ENCODE peak calls at places on chromosome 10, in four cellular contexts. F is lower lobe of right lung; X is NCI-H524 treated with DMSO at 0.1 percent for 48 hours; Z is activated CD4-positive, alpha-beta T cell treated with anti-CD3 and anti-CD28 coated beads for 24 hours. D is an unnamed sample.

GRCh38 chr10:114281461-114281860 is 42.4 kb downstream of the VWA2 start:
- DNase-seq in F (no peak), X (no peak), Z (no peak), D (no peak)

GRCh38 chr10:132849546-132850031 is 63.6 kb upstream of the NKX6-2 start:
- DNase-seq in F (no peak), X (no peak), Z (no peak), D (no peak)

GRCh38 chr10:74056081-74056818 is 58.3 kb downstream of the VCL start:
- DNase-seq in F (no peak), X (no peak), Z (no peak), D (no peak)

GRCh38 chr10:52864459-52865106 is 92.0 kb upstream of the MBL2 start:
- DNase-seq in F (no peak), X (no peak), Z (no peak), D (no peak)

GRCh38 chr10:66535418-66535817 is 390.4 kb upstream of the LRRTM3 start:
- DNase-seq in F (no peak), X (no peak), Z (no peak), D (no peak)

GRCh38 chr10:86311900-86312299 is 54.7 kb downstream of the GRID1 start:
- DNase-seq in F (no peak), X (no peak), Z (no peak), D (no peak)

GRCh38 chr10:117224881-117225280 is 16.0 kb upstream of the SLC18A2 start:
- DNase-seq in F (no peak), X (no peak), Z (no peak), D (no peak)

GRCh38 chr10:85105614-85106013 is 777.2 kb downstream of the CCSER2 start:
- DNase-seq in F (no peak), X (no peak), Z (no peak), D (no peak)

GRCh38 chr10:92834331-92834730 is 14.0 kb upstream of the EXOC6 start:
- DNase-seq in F (no peak), X (no peak), Z (no peak), D (no peak)

GRCh38 chr10:49446031-49446430 is 50.1 kb upstream of the DRGX start:
- DNase-seq in F (no peak), X (no peak), Z (no peak), D (no peak)

GRCh38 chr10:71339796-71340589 is 20.9 kb downstream of the SLC29A3 start:
- DNase-seq in F (no peak), X (no peak), Z (no peak), D (no peak)

GRCh38 chr10:92789826-92790225 is 58.5 kb upstream of the EXOC6 start:
- DNase-seq in F (no peak), X (no peak), Z (no peak), D (no peak)

GRCh38 chr10:112791447-112791846 is 158.6 kb upstream of the TCF7L2 start:
- DNase-seq in F (no peak), X (no peak), Z (no peak), D (no peak)

GRCh38 chr10:125531470-125531869 is 151.5 kb downstream of the TEX36 start:
- DNase-seq in F (no peak), X (peak; percentile 64), Z (no peak), D (peak; percentile 53)

GRCh38 chr10:71357792-71358265 is 38.8 kb downstream of the SLC29A3 start:
- DNase-seq in F (peak; percentile 13), X (no peak), Z (no peak), D (no peak)

GRCh38 chr10:32367793-32368453 is 21.0 kb upstream of the EPC1 start:
- DNase-seq in F (no peak), X (no peak), Z (peak; percentile 62), D (peak; percentile 19)

GRCh38 chr10:77532068-77532467 is 105.5 kb downstream of the KCNMA1 start:
- DNase-seq in F (no peak), X (no peak), Z (no peak), D (no peak)

GRCh38 chr10:47438857-47439474 is 44.9 kb downstream of the ANXA8 start:
- DNase-seq in F (peak; percentile 42), X (no peak), Z (no peak), D (peak; percentile 28)

GRCh38 chr10:91887075-91887899 is 22.0 kb downstream of the FGFBP3 start:
- DNase-seq in F (no peak), X (no peak), Z (no peak), D (no peak)

GRCh38 chr10:14087585-14087984 is 243.1 kb downstream of the FRMD4A start:
- DNase-seq in F (no peak), X (no peak), Z (no peak), D (peak; percentile 4)

GRCh38 chr10:77334501-77334900 is 303.1 kb downstream of the KCNMA1 start:
- DNase-seq in F (no peak), X (no peak), Z (no peak), D (peak; percentile 7)

GRCh38 chr10:77889277-77889903 is 37.2 kb downstream of the DLG5 start:
- DNase-seq in F (peak; percentile 84), X (no peak), Z (no peak), D (no peak)

GRCh38 chr10:119348516-119349240 is 141.3 kb downstream of the GRK5 start:
- DNase-seq in F (no peak), X (no peak), Z (no peak), D (no peak)

GRCh38 chr10:5594271-5595036 is 69.7 kb downstream of the CALML3 start:
- DNase-seq in F (peak; percentile 5), X (no peak), Z (no peak), D (no peak)

GRCh38 chr10:90458571-90458970 is 399.3 kb downstream of the HTR7 start:
- DNase-seq in F (no peak), X (no peak), Z (no peak), D (no peak)

GRCh38 chr10:124522903-124523260 is 61.3 kb downstream of the LHPP start:
- DNase-seq in F (peak; percentile 50), X (no peak), Z (no peak), D (peak; percentile 34)

GRCh38 chr10:62108768-62109430 is 159.7 kb downstream of the RTKN2 start:
- DNase-seq in F (no peak), X (no peak), Z (no peak), D (no peak)

GRCh38 chr10:17872191-17873091 is 63.3 kb downstream of the MRC1 start:
- DNase-seq in F (no peak), X (no peak), Z (no peak), D (peak; percentile 2)

GRCh38 chr10:107727762-107728317 is 563.3 kb upstream of the SORCS1 start:
- DNase-seq in F (no peak), X (no peak), Z (no peak), D (no peak)

GRCh38 chr10:30178565-30178964 is 119.2 kb upstream of the JCAD start:
- DNase-seq in F (no peak), X (no peak), Z (no peak), D (no peak)

GRCh38 chr10:131658476-131659110 is 242.2 kb upstream of the PPP2R2D start:
- DNase-seq in F (no peak), X (no peak), Z (no peak), D (no peak)

GRCh38 chr10:126504051-126504760 is 115.9 kb upstream of the ADAM12 start:
- DNase-seq in F (no peak), X (no peak), Z (no peak), D (peak; percentile 24)

GRCh38 chr10:110074298-110074697 is 66.5 kb downstream of the ADD3 start:
- DNase-seq in F (no peak), X (no peak), Z (no peak), D (no peak)

GRCh38 chr10:15419279-15419874 is 48.3 kb upstream of the FAM171A1 start:
- DNase-seq in F (no peak), X (no peak), Z (no peak), D (no peak)

GRCh38 chr10:59283456-59284082 is 78.8 kb downstream of the FAM13C start:
- DNase-seq in F (no peak), X (no peak), Z (no peak), D (no peak)

GRCh38 chr10:42953684-42954674 is 122.9 kb upstream of the RET start:
- DNase-seq in F (no peak), X (no peak), Z (no peak), D (no peak)

D was measured in NCI-H1092 treated with DMSO at 0.1 percent for 48 hours.